ENCODE peak calls at places on chromosomes 5 and 9, in nine cellular contexts. H is adrenal gland, F is OCI-LY7, Z is MG63, B is right atrium auricular region, M is trophoblast cell, N is aorta, S is heart right ventricle, G is fibroblast of lung. P is an unnamed sample.

GRCh38 chr5:87899109-87900100 is 369.2 kb downstream of the TMEM161B start:
- DNase-seq in H (no peak), F (peak; percentile 64), Z (peak; percentile 14), B (no peak), M (peak; percentile 1), N (no peak), S (peak; percentile 16), G (peak; percentile 80), P (no peak)

GRCh38 chr5:115831163-115831768 is 10.1 kb downstream of the ATG12 start:
- DNase-seq in H (no peak), F (peak; percentile 48), Z (no peak), B (no peak), M (peak; percentile 71), N (no peak), S (no peak), G (peak; percentile 18), P (no peak)

GRCh38 chr9:124812401-124813016 is 35.6 kb downstream of the OLFML2A start:
- DNase-seq in H (no peak), F (no peak), Z (peak; percentile 99), B (peak; percentile 83), M (no peak), N (peak; percentile 83), S (no peak), G (peak; percentile 100), P (no peak)

GRCh38 chr5:176624916-176625315 is 5.4 kb downstream of the SNCB start:
- DNase-seq in H (no peak), F (no peak), Z (no peak), B (no peak), M (no peak), N (no peak), S (no peak), G (no peak), P (no peak)

GRCh38 chr5:115343855-115344254 is 47.4 kb upstream of the CCDC112 start:
- DNase-seq in H (no peak), F (no peak), Z (peak; percentile 12), B (no peak), M (no peak), N (no peak), S (no peak), G (peak; percentile 55), P (no peak)

GRCh38 chr5:16502866-16503265 is 37.3 kb upstream of the ZNF622 start:
- DNase-seq in H (no peak), F (no peak), Z (peak; percentile 34), B (no peak), M (no peak), N (no peak), S (no peak), G (peak; percentile 20), P (no peak)

GRCh38 chr5:18281947-18282557 is 647.8 kb downstream of the TAF11L14 start:
- DNase-seq in H (no peak), F (peak; percentile 25), Z (no peak), B (no peak), M (peak; percentile 73), N (no peak), S (no peak), G (peak; percentile 59), P (no peak)

GRCh38 chr9:86778761-86779160 is 168.5 kb downstream of the GAS1 start:
- DNase-seq in H (no peak), F (no peak), Z (no peak), B (no peak), M (no peak), N (no peak), S (no peak), G (no peak), P (no peak)

GRCh38 chr9:3478549-3478953 is 47.2 kb downstream of the RFX3 start:
- DNase-seq in H (no peak), F (peak; percentile 80), Z (no peak), B (no peak), M (peak; percentile 82), N (no peak), S (no peak), G (peak; percentile 37), P (no peak)

GRCh38 chr5:136042665-136043121 is 13.9 kb downstream of the TGFBI start:
- DNase-seq in H (no peak), F (peak; percentile 63), Z (no peak), B (no peak), M (no peak), N (peak; percentile 17), S (no peak), G (peak; percentile 82), P (no peak)

GRCh38 chr5:100904259-100904822 is 1.3 kb upstream of the ST8SIA4 start:
- DNase-seq in H (no peak), F (peak; percentile 68), Z (no peak), B (no peak), M (peak; percentile 21), N (peak; percentile 71), S (no peak), G (no peak), P (no peak)

GRCh38 chr5:141876628-141877477 is 1.4 kb downstream of the PCDH1 start:
- DNase-seq in H (peak; percentile 61), F (no peak), Z (no peak), B (no peak), M (peak; percentile 62), N (peak; percentile 76), S (no peak), G (no peak), P (no peak)

GRCh38 chr9:123420560-123421210 is 64.7 kb downstream of the CRB2 start:
- DNase-seq in H (no peak), F (no peak), Z (no peak), B (no peak), M (no peak), N (peak; percentile 61), S (no peak), G (no peak), P (no peak)

GRCh38 chr9:103041961-103042360 is 46.8 kb downstream of the CYLC2 start:
- DNase-seq in H (no peak), F (no peak), Z (no peak), B (no peak), M (no peak), N (no peak), S (no peak), G (no peak), P (no peak)

GRCh38 chr5:154002093-154002492 is 36.6 kb downstream of the FAM114A2 start:
- DNase-seq in H (peak; percentile 61), F (no peak), Z (no peak), B (no peak), M (no peak), N (no peak), S (no peak), G (peak; percentile 35), P (peak; percentile 24)

GRCh38 chr9:130058154-130058553 is 4.4 kb downstream of the GPR107 start:
- DNase-seq in H (no peak), F (no peak), Z (no peak), B (no peak), M (peak; percentile 30), N (no peak), S (no peak), G (no peak), P (no peak)

GRCh38 chr5:111106320-111106948 is 14.3 kb downstream of the WDR36 start:
- DNase-seq in H (no peak), F (no peak), Z (no peak), B (no peak), M (no peak), N (no peak), S (no peak), G (no peak), P (no peak)
- H3K36me3 ChIP-seq in H (no peaks in the 10 kb centered on the region), F (peaks cover 97% of the 10 kb centered on the region), Z (peaks cover 98% of the 10 kb centered on the region), B (peaks cover 91% of the 10 kb centered on the region), M (peaks cover 6% of the 10 kb centered on the region), N (peaks cover 3% of the 10 kb centered on the region), S (peaks cover 100% of the 10 kb centered on the region), G (peaks cover 9% of the 10 kb centered on the region), P (no peaks in the 10 kb centered on the region)

DNA sequence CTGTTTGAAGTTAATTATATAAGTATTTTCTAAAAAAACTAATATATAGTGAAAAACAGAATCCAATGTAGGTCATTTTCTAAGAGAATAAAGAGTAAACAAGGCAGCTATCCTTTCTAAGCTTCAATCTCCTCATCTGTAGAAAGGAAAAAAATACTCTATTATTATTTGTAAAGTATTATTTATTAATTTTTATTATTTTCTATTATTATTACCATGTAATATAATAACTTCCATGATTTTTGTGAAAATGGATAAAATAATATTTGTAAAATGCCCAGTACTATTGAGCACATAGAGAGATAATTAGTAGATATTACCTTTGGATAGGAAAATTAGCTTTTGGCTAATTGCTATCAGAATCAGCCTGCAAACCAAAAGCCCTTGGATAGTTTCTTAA is 684.4 kb downstream of the MTRR start:
- DNase-seq in H (no peak), F (no peak), Z (no peak), B (no peak), M (no peak), N (no peak), S (no peak), G (no peak), P (no peak)
- H3K9me3 ChIP-seq in H (no peaks in the 10 kb centered on the region), F (no peaks in the 10 kb centered on the region), Z (peaks cover 14% of the 10 kb centered on the region), B (peaks cover 31% of the 10 kb centered on the region), M (no peaks in the 10 kb centered on the region), N (no peaks in the 10 kb centered on the region), S (peaks cover 24% of the 10 kb centered on the region), G (no peaks in the 10 kb centered on the region), P (no peaks in the 10 kb centered on the region)

DNA sequence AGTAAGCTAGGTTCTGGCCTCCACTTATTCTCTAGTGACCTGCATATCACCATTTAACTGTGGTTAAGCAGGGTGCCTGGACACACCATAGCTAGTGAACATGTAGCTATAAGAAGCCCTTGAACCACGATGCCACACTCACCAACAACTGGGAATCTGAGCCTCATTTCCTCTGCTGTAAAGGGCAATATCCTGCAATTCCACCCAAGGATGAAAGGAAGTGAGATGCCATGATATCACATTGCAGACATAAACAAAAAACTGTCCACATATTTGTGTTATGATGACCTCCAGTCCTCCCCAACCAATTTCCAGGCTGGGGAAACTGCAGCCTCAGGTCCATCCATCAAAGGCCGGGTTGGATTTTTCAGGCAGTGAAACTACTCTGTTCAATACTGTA is 10.4 kb downstream of the TNIP1 start:
- DNase-seq in H (no peak), F (no peak), Z (no peak), B (no peak), M (no peak), N (no peak), S (no peak), G (no peak), P (no peak)
- H3K36me3 ChIP-seq in H (no peaks in the 10 kb centered on the region), F (peaks cover 43% of the 10 kb centered on the region), Z (peaks cover 27% of the 10 kb centered on the region), B (no peaks in the 10 kb centered on the region), M (peaks cover 18% of the 10 kb centered on the region), N (no peaks in the 10 kb centered on the region), S (peaks cover 11% of the 10 kb centered on the region), G (peaks cover 3% of the 10 kb centered on the region), P (no peaks in the 10 kb centered on the region)

GRCh38 chr9:101397746-101398334 is 578 bp downstream of the MRPL50 start:
- DNase-seq in H (no peak), F (no peak), Z (no peak), B (no peak), M (peak; percentile 9), N (no peak), S (no peak), G (peak; percentile 16), P (no peak)

GRCh38 chr9:101400120-101400519 is 1.5 kb downstream of the ZNF189 start:
- DNase-seq in H (peak; percentile 78), F (no peak), Z (no peak), B (no peak), M (no peak), N (no peak), S (no peak), G (peak; percentile 6), P (no peak)

GRCh38 chr9:101398930-101399640 is 434 bp downstream of the ZNF189 start:
- DNase-seq in H (peak; percentile 68), F (peak; percentile 7), Z (peak; percentile 31), B (no peak), M (no peak), N (no peak), S (no peak), G (no peak), P (peak; percentile 29)

GRCh38 chr9:101398335-101398929 is at the start of the genes MRPL50 and ZNF189:
- DNase-seq in H (peak; percentile 100), F (peak; percentile 97), Z (peak; percentile 99), B (peak; percentile 99), M (peak; percentile 97), N (peak; percentile 99), S (peak; percentile 94), G (peak; percentile 99), P (peak; percentile 97)

GRCh38 chr9:101399641-101399965 is 952 bp downstream of the ZNF189 start:
- DNase-seq in H (no peak), F (peak; percentile 26), Z (no peak), B (no peak), M (no peak), N (no peak), S (no peak), G (no peak), P (no peak)
- H3K9me3 ChIP-seq in H (no peaks in the 10 kb centered on the region), F (peaks cover 16% of the 10 kb centered on the region), Z (peaks cover 18% of the 10 kb centered on the region), B (peaks cover 22% of the 10 kb centered on the region), M (no peaks in the 10 kb centered on the region), N (peaks cover 4% of the 10 kb centered on the region), S (no peaks in the 10 kb centered on the region), G (no peaks in the 10 kb centered on the region), P (peaks cover 12% of the 10 kb centered on the region)